ENCODE peak calls at places on chromosomes 11 and 22, in six cellular contexts. D, Q, W, G, R and B are unnamed samples.
A peak's percentile ranks its signal among the peaks of the same experiment; 100 is the strongest.

GRCh38 chr11:45180888-45181594 is 34.6 kb downstream of the PRDM11 start:
- DNase-seq in Q (peak; percentile 65), R (peak; percentile 62), G (no peak), W (peak; percentile 39), D (no peak), B (peak; percentile 57)

GRCh38 chr11:100638648-100639047 is 48.4 kb upstream of the ARHGAP42 start:
- DNase-seq in D (no peak), G (no peak), Q (no peak), R (no peak), W (peak; percentile 56), B (no peak)

GRCh38 chr11:62555464-62556092 is 9.0 kb upstream of the AHNAK start:
- DNase-seq in W (peak; percentile 69), D (no peak), G (no peak), R (no peak), Q (no peak), B (peak; percentile 62)

GRCh38 chr11:122653911-122654310 is 1.6 kb upstream of the UBASH3B start:
- DNase-seq in Q (no peak), W (peak; percentile 62), G (no peak), D (no peak), R (no peak), B (no peak)

GRCh38 chr11:4202749-4203148 is 108.2 kb downstream of the RRM1 start:
- DNase-seq in D (no peak), W (no peak), R (no peak), G (no peak), Q (no peak), B (no peak)

GRCh38 chr11:28621648-28622215 is 513.5 kb downstream of the METTL15 start:
- DNase-seq in Q (no peak), W (peak; percentile 67), R (no peak), D (no peak), G (no peak), B (no peak)

GRCh38 chr11:134951305-134951700 is 539.3 kb upstream of the B3GAT1 start:
- DNase-seq in Q (no peak), G (no peak), W (peak; percentile 88), D (peak; percentile 41), R (peak; percentile 76), B (no peak)

GRCh38 chr11:95322546-95322945 is 91.5 kb upstream of the SESN3 start:
- DNase-seq in R (no peak), D (no peak), W (peak; percentile 66), G (no peak), Q (no peak), B (no peak)

GRCh38 chr11:44652901-44653644 is 73.7 kb upstream of the TSPAN18 start:
- DNase-seq in D (no peak), Q (no peak), W (no peak), R (no peak), G (no peak), B (no peak)

GRCh38 chr11:36478700-36479329 is 31.3 kb downstream of the TRAF6 start:
- DNase-seq in W (peak; percentile 81), G (no peak), D (no peak), R (no peak), Q (peak; percentile 60), B (no peak)

GRCh38 chr11:98040061-98040808 is 980.5 kb upstream of the CNTN5 start:
- DNase-seq in W (no peak), G (no peak), D (no peak), R (no peak), Q (no peak), B (no peak)

GRCh38 chr11:60924110-60924905 is at the start of gene TMEM132A:
- DNase-seq in R (peak; percentile 62), G (no peak), Q (peak; percentile 68), W (peak; percentile 56), D (no peak), B (peak; percentile 86)

GRCh38 chr11:122097419-122098001 is 18.5 kb downstream of the BLID start:
- DNase-seq in Q (no peak), G (no peak), D (no peak), R (no peak), W (peak; percentile 79), B (no peak)

GRCh38 chr22:46036558-46037408 is 59.8 kb upstream of the WNT7B start:
- DNase-seq in G (no peak), Q (peak; percentile 69), R (no peak), W (peak; percentile 51), D (no peak), B (no peak)
- TF ChIP-seq CTCF in G (no peak), Q (peak; percentile 37), R (no peak), W (peak; percentile 40), D (no peak), B (no peak)

GRCh38 chr22:41076857-41077256 is 15.5 kb upstream of the EP300 start:
- DNase-seq in D (no peak), Q (no peak), R (no peak), W (no peak), G (no peak), B (no peak)
- TF ChIP-seq CTCF in D (no peak), Q (no peak), R (no peak), W (no peak), G (no peak), B (no peak)

GRCh38 chr11:86230196-86230813 is 14.2 kb upstream of the EED start:
- DNase-seq in G (no peak), Q (no peak), W (no peak), R (no peak), D (no peak), B (no peak)
- TF ChIP-seq CTCF in G (no peak), Q (no peak), W (no peak), R (no peak), D (no peak), B (no peak)

DNA sequence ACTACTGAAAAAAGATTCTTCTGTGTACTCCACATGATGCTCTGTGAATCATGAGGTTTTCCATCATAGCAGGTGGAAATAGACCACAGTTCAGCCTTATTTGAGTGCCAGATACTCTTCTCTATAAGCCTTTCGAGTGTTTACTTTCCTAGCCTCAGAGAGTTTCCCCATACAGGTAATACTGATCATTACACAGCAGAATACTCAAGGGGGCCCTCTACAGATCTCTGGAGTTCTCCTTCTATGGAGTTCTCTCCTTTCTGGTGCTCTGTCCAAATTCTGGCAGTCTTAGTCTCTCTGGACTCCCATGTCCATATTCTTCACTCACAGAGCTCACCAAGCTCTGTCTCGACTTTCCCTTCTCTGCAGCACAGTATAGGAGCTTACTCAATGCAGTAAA is 175.7 kb upstream of the CARD18 start:
- DNase-seq in Q (peak; percentile 0), R (no peak), G (no peak), W (peak; percentile 12), D (no peak), B (no peak)
- TF ChIP-seq CTCF in Q (no peak), R (no peak), G (no peak), W (peak; percentile 22), D (no peak), B (no peak)

DNA sequence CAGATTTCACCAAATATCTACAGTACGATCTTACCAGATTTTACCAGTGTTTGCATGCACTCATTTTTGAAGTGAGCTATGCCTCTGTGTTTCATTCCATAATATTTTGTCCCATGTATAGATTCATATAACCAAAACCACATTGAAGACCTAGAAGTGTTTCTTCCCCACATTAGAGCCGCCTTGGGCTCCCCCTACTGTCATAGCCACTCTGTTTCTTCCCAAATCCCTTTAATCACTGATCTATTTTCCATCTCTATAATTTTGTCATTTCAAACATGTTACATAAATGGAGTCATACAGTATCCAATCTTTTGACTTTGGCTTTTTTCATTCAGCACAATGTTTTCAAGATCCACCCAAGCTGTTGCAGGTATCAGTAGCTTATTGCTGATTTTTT is 12.7 kb downstream of the MRGPRX3 start:
- DNase-seq in G (no peak), Q (peak; percentile 11), R (no peak), W (peak; percentile 14), D (no peak), B (no peak)
- TF ChIP-seq CTCF in G (no peak), Q (peak; percentile 29), R (no peak), W (peak; percentile 51), D (peak; percentile 20), B (no peak)

DNA sequence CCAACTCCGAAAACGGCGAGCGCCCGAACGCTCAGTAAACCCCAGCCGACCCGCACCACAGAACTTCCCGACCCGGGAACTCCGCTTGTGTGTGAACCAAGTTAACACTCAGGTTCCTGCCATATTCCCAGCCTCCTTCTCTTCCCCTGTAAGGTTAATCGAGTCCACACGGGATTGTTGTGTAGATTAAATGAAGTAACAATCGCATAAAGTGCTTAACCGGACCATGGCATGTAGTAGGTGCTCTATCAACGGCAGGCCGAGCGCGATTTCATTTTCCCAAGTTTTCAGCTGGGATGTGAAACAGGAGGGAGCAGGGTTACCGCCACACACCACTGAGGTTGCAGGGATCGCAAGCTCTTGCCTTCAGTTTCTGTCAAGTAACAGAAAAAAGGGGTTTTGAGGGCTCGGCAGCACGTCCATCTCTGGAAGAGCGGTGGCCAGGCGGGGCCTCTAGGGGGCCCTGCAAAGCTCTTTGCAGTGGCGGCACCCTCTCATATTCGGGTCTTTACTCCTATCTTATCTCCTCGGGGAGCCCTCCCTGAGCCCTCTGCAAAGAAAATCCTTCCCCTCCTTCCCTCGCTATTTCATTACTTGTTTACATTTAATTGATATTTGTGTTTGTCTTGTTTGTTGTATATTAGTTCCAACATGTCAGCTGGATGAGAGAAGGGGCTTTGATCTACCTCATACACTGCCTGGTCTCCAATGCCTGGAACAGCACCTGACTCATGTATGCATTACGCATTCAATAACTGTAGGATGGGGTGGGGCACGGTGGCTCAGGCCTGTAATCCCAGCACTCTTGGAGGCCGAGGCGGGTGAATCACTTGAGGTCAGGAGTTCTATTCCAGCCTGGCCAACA is 792 bp upstream of the PLEKHA7 start:
- DNase-seq in Q (peak; percentile 89), D (no peak), R (peak; percentile 15), G (no peak), W (peak; percentile 34), B (peak; percentile 83)
- TF ChIP-seq CTCF in Q (peak; percentile 66), D (peak; percentile 18), R (no peak), G (no peak), W (peak; percentile 57), B (peak; percentile 49)

GRCh38 chr11:43278302-43278956 is 33.4 kb upstream of the API5 start:
- DNase-seq in G (no peak), Q (peak; percentile 49), D (no peak), W (peak; percentile 48), R (no peak), B (peak; percentile 27)
- TF ChIP-seq CTCF in G (no peak), Q (peak; percentile 44), D (peak; percentile 48), W (peak; percentile 50), R (peak; percentile 17), B (peak; percentile 22)

GRCh38 chr22:22408731-22409696 is 99.5 kb downstream of the ZNF280B start:
- DNase-seq in Q (peak; percentile 33), G (peak; percentile 82), D (no peak), W (peak; percentile 44), R (no peak), B (peak; percentile 73)
- TF ChIP-seq CTCF in Q (peak; percentile 38), G (no peak), D (peak; percentile 43), W (peak; percentile 60), R (peak; percentile 50), B (peak; percentile 49)

GRCh38 chr11:55701429-55701828 is 39.4 kb downstream of the OR4C6 start:
- DNase-seq in R (no peak), W (no peak), G (no peak), D (no peak), Q (no peak), B (no peak)

GRCh38 chr11:55707029-55707428 is 45.0 kb downstream of the OR4C6 start:
- DNase-seq in G (no peak), R (peak; percentile 4), Q (peak; percentile 38), W (peak; percentile 70), D (no peak), B (peak; percentile 23)
- TF ChIP-seq CTCF in G (no peak), R (peak; percentile 56), Q (peak; percentile 47), W (peak; percentile 60), D (peak; percentile 50), B (peak; percentile 17)